ENCODE peak calls at places on chromosomes 7 and 10, in ten cellular contexts. One of them, this sample, is unnamed.

GRCh38 chr10:110735620-110736027 is 91.5 kb downstream of the RBM20 start:
- DNase-seq in psoas muscle: no peak
- DNase-seq in GOT3: no peak
- DNase-seq in AG08395: no peak
- DNase-seq in NCI-H1417: no peak
- DNase-seq in activated CD8-positive, alpha-beta memory T cell treated with anti-CD3 and anti-CD28 coated beads for 24 hours: no peak
- DNase-seq in fibroblast of the conjunctiva: no peak
- DNase-seq in right atrium auricular region: no peak
- DNase-seq in cerebellum: no peak
- DNase-seq in activated CD4-positive, alpha-beta T cell treated with anti-CD3 and anti-CD28 coated beads, Interleukin-2, amount 10 ng/mL, durations not matched to agents 7 days and 5 days: no peak
- DNase-seq in this sample: no peak

GRCh38 chr7:21367081-21367480 is 60.8 kb upstream of the SP4 start:
- DNase-seq in psoas muscle: no peak
- DNase-seq in GOT3: no peak
- DNase-seq in AG08395: no peak
- DNase-seq in NCI-H1417: peak; percentile 70
- DNase-seq in activated CD8-positive, alpha-beta memory T cell treated with anti-CD3 and anti-CD28 coated beads for 24 hours: no peak
- DNase-seq in fibroblast of the conjunctiva: no peak
- DNase-seq in right atrium auricular region: no peak
- DNase-seq in cerebellum: no peak
- DNase-seq in activated CD4-positive, alpha-beta T cell treated with anti-CD3 and anti-CD28 coated beads, Interleukin-2, amount 10 ng/mL, durations not matched to agents 7 days and 5 days: no peak
- DNase-seq in this sample: peak; percentile 70

GRCh38 chr10:44853148-44853734 is 57.9 kb upstream of the TMEM72 start:
- DNase-seq in psoas muscle: peak; percentile 23
- DNase-seq in GOT3: no peak
- DNase-seq in AG08395: peak; percentile 28
- DNase-seq in NCI-H1417: no peak
- DNase-seq in activated CD8-positive, alpha-beta memory T cell treated with anti-CD3 and anti-CD28 coated beads for 24 hours: no peak
- DNase-seq in fibroblast of the conjunctiva: peak; percentile 24
- DNase-seq in right atrium auricular region: peak; percentile 34
- DNase-seq in cerebellum: no peak
- DNase-seq in activated CD4-positive, alpha-beta T cell treated with anti-CD3 and anti-CD28 coated beads, Interleukin-2, amount 10 ng/mL, durations not matched to agents 7 days and 5 days: no peak
- DNase-seq in this sample: peak; percentile 2

GRCh38 chr10:56623064-56623463 is 262.0 kb upstream of the ZWINT start:
- DNase-seq in psoas muscle: no peak
- DNase-seq in GOT3: no peak
- DNase-seq in AG08395: no peak
- DNase-seq in NCI-H1417: no peak
- DNase-seq in activated CD8-positive, alpha-beta memory T cell treated with anti-CD3 and anti-CD28 coated beads for 24 hours: no peak
- DNase-seq in fibroblast of the conjunctiva: no peak
- DNase-seq in right atrium auricular region: no peak
- DNase-seq in cerebellum: no peak
- DNase-seq in activated CD4-positive, alpha-beta T cell treated with anti-CD3 and anti-CD28 coated beads, Interleukin-2, amount 10 ng/mL, durations not matched to agents 7 days and 5 days: no peak
- DNase-seq in this sample: no peak

GRCh38 chr10:96276831-96277230 is 5.5 kb upstream of the BLNK start:
- DNase-seq in psoas muscle: no peak
- DNase-seq in GOT3: no peak
- DNase-seq in AG08395: no peak
- DNase-seq in NCI-H1417: no peak
- DNase-seq in activated CD8-positive, alpha-beta memory T cell treated with anti-CD3 and anti-CD28 coated beads for 24 hours: no peak
- DNase-seq in fibroblast of the conjunctiva: no peak
- DNase-seq in right atrium auricular region: no peak
- DNase-seq in cerebellum: peak; percentile 7
- DNase-seq in activated CD4-positive, alpha-beta T cell treated with anti-CD3 and anti-CD28 coated beads, Interleukin-2, amount 10 ng/mL, durations not matched to agents 7 days and 5 days: no peak
- DNase-seq in this sample: no peak

GRCh38 chr7:140230862-140231778 is 54.3 kb upstream of the KDM7A start:
- DNase-seq in psoas muscle: peak; percentile 58
- DNase-seq in GOT3: no peak
- DNase-seq in AG08395: peak; percentile 37
- DNase-seq in NCI-H1417: peak; percentile 74
- DNase-seq in activated CD8-positive, alpha-beta memory T cell treated with anti-CD3 and anti-CD28 coated beads for 24 hours: peak; percentile 89
- DNase-seq in fibroblast of the conjunctiva: no peak
- DNase-seq in right atrium auricular region: peak; percentile 74
- DNase-seq in cerebellum: peak; percentile 15
- DNase-seq in activated CD4-positive, alpha-beta T cell treated with anti-CD3 and anti-CD28 coated beads, Interleukin-2, amount 10 ng/mL, durations not matched to agents 7 days and 5 days: peak; percentile 61
- DNase-seq in this sample: peak; percentile 88

GRCh38 chr10:85362401-85362800 is 1004.2 kb downstream of the GRID1 start:
- DNase-seq in psoas muscle: no peak
- DNase-seq in GOT3: no peak
- DNase-seq in AG08395: no peak
- DNase-seq in NCI-H1417: no peak
- DNase-seq in activated CD8-positive, alpha-beta memory T cell treated with anti-CD3 and anti-CD28 coated beads for 24 hours: no peak
- DNase-seq in fibroblast of the conjunctiva: no peak
- DNase-seq in right atrium auricular region: no peak
- DNase-seq in cerebellum: no peak
- DNase-seq in activated CD4-positive, alpha-beta T cell treated with anti-CD3 and anti-CD28 coated beads, Interleukin-2, amount 10 ng/mL, durations not matched to agents 7 days and 5 days: no peak
- DNase-seq in this sample: no peak

GRCh38 chr7:128919241-128919640 is 8.7 kb upstream of the KCP start:
- DNase-seq in psoas muscle: no peak
- DNase-seq in GOT3: no peak
- DNase-seq in AG08395: no peak
- DNase-seq in NCI-H1417: no peak
- DNase-seq in activated CD8-positive, alpha-beta memory T cell treated with anti-CD3 and anti-CD28 coated beads for 24 hours: no peak
- DNase-seq in fibroblast of the conjunctiva: no peak
- DNase-seq in right atrium auricular region: no peak
- DNase-seq in cerebellum: no peak
- DNase-seq in activated CD4-positive, alpha-beta T cell treated with anti-CD3 and anti-CD28 coated beads, Interleukin-2, amount 10 ng/mL, durations not matched to agents 7 days and 5 days: no peak
- DNase-seq in this sample: no peak

GRCh38 chr7:496528-497295 is 22.9 kb downstream of the PDGFA start:
- DNase-seq in psoas muscle: peak; percentile 47
- DNase-seq in GOT3: no peak
- DNase-seq in AG08395: no peak
- DNase-seq in NCI-H1417: no peak
- DNase-seq in activated CD8-positive, alpha-beta memory T cell treated with anti-CD3 and anti-CD28 coated beads for 24 hours: no peak
- DNase-seq in fibroblast of the conjunctiva: no peak
- DNase-seq in right atrium auricular region: no peak
- DNase-seq in cerebellum: no peak
- DNase-seq in activated CD4-positive, alpha-beta T cell treated with anti-CD3 and anti-CD28 coated beads, Interleukin-2, amount 10 ng/mL, durations not matched to agents 7 days and 5 days: no peak
- DNase-seq in this sample: no peak

GRCh38 chr7:45595809-45596664 is 21.9 kb downstream of the ADCY1 start:
- DNase-seq in psoas muscle: no peak
- DNase-seq in GOT3: no peak
- DNase-seq in AG08395: no peak
- DNase-seq in NCI-H1417: no peak
- DNase-seq in activated CD8-positive, alpha-beta memory T cell treated with anti-CD3 and anti-CD28 coated beads for 24 hours: peak; percentile 28
- DNase-seq in fibroblast of the conjunctiva: no peak
- DNase-seq in right atrium auricular region: peak; percentile 34
- DNase-seq in cerebellum: no peak
- DNase-seq in activated CD4-positive, alpha-beta T cell treated with anti-CD3 and anti-CD28 coated beads, Interleukin-2, amount 10 ng/mL, durations not matched to agents 7 days and 5 days: no peak
- DNase-seq in this sample: no peak

GRCh38 chr10:120732067-120732466 is 119.1 kb upstream of the WDR11 start:
- DNase-seq in psoas muscle: no peak
- DNase-seq in GOT3: no peak
- DNase-seq in AG08395: no peak
- DNase-seq in NCI-H1417: no peak
- DNase-seq in activated CD8-positive, alpha-beta memory T cell treated with anti-CD3 and anti-CD28 coated beads for 24 hours: no peak
- DNase-seq in fibroblast of the conjunctiva: no peak
- DNase-seq in right atrium auricular region: no peak
- DNase-seq in cerebellum: no peak
- DNase-seq in activated CD4-positive, alpha-beta T cell treated with anti-CD3 and anti-CD28 coated beads, Interleukin-2, amount 10 ng/mL, durations not matched to agents 7 days and 5 days: no peak
- DNase-seq in this sample: no peak

GRCh38 chr7:159051916-159052315 is 92.8 kb downstream of the VIPR2 start:
- DNase-seq in psoas muscle: no peak
- DNase-seq in GOT3: no peak
- DNase-seq in AG08395: no peak
- DNase-seq in NCI-H1417: no peak
- DNase-seq in activated CD8-positive, alpha-beta memory T cell treated with anti-CD3 and anti-CD28 coated beads for 24 hours: no peak
- DNase-seq in fibroblast of the conjunctiva: no peak
- DNase-seq in right atrium auricular region: no peak
- DNase-seq in cerebellum: no peak
- DNase-seq in activated CD4-positive, alpha-beta T cell treated with anti-CD3 and anti-CD28 coated beads, Interleukin-2, amount 10 ng/mL, durations not matched to agents 7 days and 5 days: no peak
- DNase-seq in this sample: no peak